ENCODE peak calls at places on chromosomes 16 and 17, in seven cellular contexts. G, P, B, W, E, U and J are unnamed samples.

GRCh38 chr17:7477392-7478275 is 1.8 kb downstream of the ZBTB4 start:
- DNase-seq in G (peak; percentile 69), P (no peak), B (peak; percentile 44), W (no peak), E (peak; percentile 29), U (peak; percentile 88), J (no peak)

GRCh38 chr16:9567674-9568073 is 476.2 kb downstream of the HAPSTR1 start:
- DNase-seq in G (no peak), P (no peak), B (no peak), W (no peak), E (no peak), U (no peak), J (no peak)

GRCh38 chr17:17236295-17237025 is 508 bp downstream of the FLCN start:
- DNase-seq in G (no peak), P (no peak), B (no peak), W (no peak), E (peak; percentile 23), U (peak; percentile 28), J (no peak)

GRCh38 chr17:76378548-76379274 is 5.7 kb upstream of the SPHK1 start:
- DNase-seq in G (no peak), P (no peak), B (no peak), W (no peak), E (peak; percentile 44), U (no peak), J (no peak)

GRCh38 chr17:79534851-79535727 is 75.8 kb downstream of the RBFOX3 start:
- DNase-seq in G (no peak), P (no peak), B (no peak), W (no peak), E (no peak), U (no peak), J (no peak)

GRCh38 chr16:48546774-48547173 is 63.2 kb downstream of the N4BP1 start:
- DNase-seq in G (peak; percentile 76), P (no peak), B (no peak), W (no peak), E (no peak), U (no peak), J (no peak)

GRCh38 chr17:49337900-49338299 is 24.1 kb downstream of the ZNF652 start:
- DNase-seq in G (no peak), P (no peak), B (no peak), W (no peak), E (peak; percentile 30), U (peak; percentile 50), J (no peak)

GRCh38 chr16:10753670-10754069 is 10.0 kb downstream of the NUBP1 start:
- DNase-seq in G (no peak), P (no peak), B (no peak), W (no peak), E (no peak), U (no peak), J (no peak)

DNA sequence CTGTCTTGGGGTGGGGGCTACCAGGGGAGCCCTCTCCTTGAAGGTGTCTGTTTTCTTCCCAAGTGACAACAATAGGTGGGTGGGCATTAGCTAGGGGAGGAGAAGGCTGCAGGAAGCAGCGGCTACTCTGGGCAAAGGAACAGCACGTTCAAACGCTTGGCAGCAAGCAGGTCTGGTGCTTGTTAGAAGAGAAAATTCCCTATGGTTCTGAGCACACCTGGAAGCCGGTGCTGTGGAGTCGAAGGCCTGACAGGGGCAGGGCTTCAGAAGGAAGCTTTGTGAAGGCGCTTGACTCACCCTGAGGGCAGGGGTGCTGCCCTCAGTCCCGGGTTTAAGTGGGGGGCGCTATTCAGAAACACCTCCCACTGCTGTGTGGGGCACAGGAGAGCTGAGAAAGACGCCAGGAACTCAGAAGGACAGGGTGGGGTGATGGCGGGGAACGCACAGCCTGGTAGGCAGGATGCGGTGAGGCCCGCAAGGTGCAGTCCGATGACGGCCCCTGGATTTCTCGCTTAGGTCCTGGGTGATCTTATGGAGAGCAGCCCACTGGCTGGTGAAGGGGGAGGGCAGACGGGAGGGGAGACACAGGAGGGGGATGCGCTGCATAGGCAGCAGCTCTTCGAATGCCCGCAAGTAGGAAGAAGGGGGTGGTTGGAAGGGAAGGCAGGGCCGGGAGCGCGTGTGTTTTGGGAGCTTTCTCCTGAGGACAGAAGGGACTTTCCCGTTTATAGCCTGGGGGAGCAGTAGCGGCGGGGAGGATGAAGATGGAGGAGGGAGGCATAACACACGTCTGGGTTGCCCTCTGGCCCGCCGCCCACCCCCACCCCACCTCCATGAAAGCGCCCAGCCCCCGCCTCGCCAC is 3.2 kb downstream of the GJD3 start:
- DNase-seq in G (no peak), P (no peak), B (no peak), W (no peak), E (no peak), U (no peak), J (no peak)
- TF ChIP-seq CTCF in G (no peak), P (no peak), B (no peak), W (no peak), E (no peak), U (no peak), J (no peak)

DNA sequence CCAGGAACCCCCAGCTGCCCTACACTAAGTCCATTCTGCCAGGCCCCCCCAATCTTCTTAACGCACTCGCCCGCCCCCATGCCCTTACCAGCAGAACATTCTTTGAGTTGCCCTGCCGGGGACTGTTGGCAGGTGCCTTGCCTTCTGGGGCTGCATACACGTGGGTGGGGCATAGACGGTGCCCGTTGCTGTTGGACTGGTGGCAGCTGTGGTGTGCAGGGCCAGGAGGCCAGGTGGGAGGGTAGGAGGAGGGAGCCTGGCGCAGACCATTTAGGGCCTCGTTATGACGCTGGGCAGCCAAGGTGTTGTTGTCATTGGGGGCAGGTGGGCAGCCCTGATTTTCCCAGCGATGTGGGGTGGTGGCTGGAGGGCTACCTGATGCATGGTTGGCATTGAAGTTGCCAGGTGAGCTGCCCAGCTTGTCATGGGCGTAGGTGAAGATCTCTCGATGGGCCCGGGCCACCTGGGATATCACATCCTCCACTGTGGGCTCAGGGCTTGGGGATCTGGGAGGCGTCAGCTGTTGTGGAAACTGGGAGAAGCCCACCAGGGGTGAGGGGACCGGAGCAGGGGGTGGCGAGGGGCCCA is 4.9 kb downstream of the NR1D1 start:
- DNase-seq in G (peak; percentile 44), P (no peak), B (no peak), W (no peak), E (no peak), U (no peak), J (no peak)
- H3K4me3 ChIP-seq in G (no peak overlapping the region), P (no peak overlapping the region), B (no peak overlapping the region), W (peak overlapping the region; percentile 18), E (no peak overlapping the region), U (no peak overlapping the region), J (no peak overlapping the region)

GRCh38 chr17:2336215-2337151 is at the start of gene TSR1:
- DNase-seq in G (peak; percentile 90), P (peak; percentile 93), B (peak; percentile 92), W (peak; percentile 26), E (peak; percentile 92), U (peak; percentile 93), J (peak; percentile 61)
- TF ChIP-seq CTCF in G (peak; percentile 28), P (peak; percentile 48), B (peak; percentile 49), W (no peak), E (no peak), U (peak; percentile 38), J (peak; percentile 24)

GRCh38 chr16:86510465-86511261 is at the start of gene FOXF1:
- DNase-seq in G (peak; percentile 13), P (no peak), B (peak; percentile 35), W (no peak), E (peak; percentile 38), U (peak; percentile 87), J (no peak)
- H3K4me3 ChIP-seq in G (peak within 1 kb of the TSS; percentile 32), P (no peak within 1 kb of the TSS), B (peak within 1 kb of the TSS; percentile 57), W (peak within 1 kb of the TSS; percentile 69), E (peak within 1 kb of the TSS; percentile 10), U (peak within 1 kb of the TSS; percentile 74), J (peak within 1 kb of the TSS; percentile 48)

GRCh38 chr16:54939537-54940278 is 9.0 kb downstream of the IRX5 start:
- DNase-seq in G (no peak), P (no peak), B (no peak), W (no peak), E (no peak), U (no peak), J (no peak)

GRCh38 chr16:54938351-54939346 is 8.0 kb downstream of the IRX5 start:
- DNase-seq in G (no peak), P (no peak), B (no peak), W (no peak), E (peak; percentile 44), U (peak; percentile 30), J (no peak)

GRCh38 chr16:54936086-54936978 is 5.7 kb downstream of the IRX5 start:
- DNase-seq in G (no peak), P (no peak), B (peak; percentile 35), W (no peak), E (peak; percentile 14), U (peak; percentile 40), J (no peak)

GRCh38 chr16:54936979-54937672 is 6.5 kb downstream of the IRX5 start:
- DNase-seq in G (no peak), P (no peak), B (peak; percentile 52), W (no peak), E (peak; percentile 24), U (peak; percentile 30), J (no peak)

GRCh38 chr16:54937673-54938350 is 7.1 kb downstream of the IRX5 start:
- DNase-seq in G (no peak), P (no peak), B (no peak), W (no peak), E (peak; percentile 8), U (no peak), J (no peak)
- TF ChIP-seq CTCF in G (no peak), P (no peak), B (no peak), W (no peak), E (no peak), U (no peak), J (no peak)